ENCODE peak calls at places on chromosome 20, in four cellular contexts. Z is H1, M is fibroblast of lung, G is PC-3. E is an unnamed sample.

GRCh38 chr20:25253606-25254275 is 5.9 kb downstream of the PYGB start:
- DNase-seq in Z (no peak), M (no peak), G (no peak), E (no peak)

GRCh38 chr20:53141651-53142050 is 169.5 kb downstream of the TSHZ2 start:
- DNase-seq in Z (no peak), M (peak), G (no peak), E (no peak)

GRCh38 chr20:62627901-62628612 is 14.2 kb upstream of the SLCO4A1 start:
- DNase-seq in Z (no peak), M (peak), G (peak), E (peak)

GRCh38 chr20:3165473-3166337 is 6.0 kb upstream of the FASTKD5 start:
- DNase-seq in Z (no peak), M (peak), G (peak), E (peak)

GRCh38 chr20:2633381-2633780 is 19.1 kb upstream of the NOP56 start:
- DNase-seq in Z (no peak), M (no peak), G (no peak), E (no peak)

GRCh38 chr20:42506397-42506796 is 683.3 kb downstream of the PTPRT start:
- DNase-seq in Z (no peak), M (no peak), G (no peak), E (no peak)

GRCh38 chr20:23212482-23212881 is 126.4 kb upstream of the CD93 start:
- DNase-seq in Z (no peak), M (no peak), G (peak), E (no peak)

GRCh38 chr20:41619360-41620115 is 1.4 kb upstream of the CHD6 start:
- DNase-seq in Z (no peak), M (peak), G (no peak), E (peak)

GRCh38 chr20:60800185-60800584 is 451.9 kb upstream of the CDH4 start:
- DNase-seq in Z (no peak), M (no peak), G (no peak), E (no peak)

DNA sequence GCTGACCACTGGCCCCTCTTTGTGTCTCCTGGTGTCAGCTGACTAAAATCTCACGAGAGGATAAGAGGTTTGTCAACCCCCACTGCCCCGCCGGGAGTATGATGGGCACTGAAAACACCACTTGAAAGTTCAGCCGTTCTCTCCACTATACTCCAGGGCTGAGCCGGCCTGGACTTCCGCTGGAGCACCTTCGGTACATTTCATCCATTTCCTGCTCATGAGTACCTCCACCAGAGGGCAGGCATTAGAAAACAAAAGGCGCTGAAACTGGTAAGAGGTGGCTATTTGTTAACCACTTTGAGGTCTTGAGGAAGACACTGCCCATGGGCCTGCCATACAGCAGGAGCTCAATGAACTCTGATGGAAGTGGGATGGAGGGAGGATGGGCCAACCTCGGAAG is 17.9 kb upstream of the ANKRD60 start:
- DNase-seq in Z (no peak), M (peak), G (peak), E (peak)
- TF ChIP-seq CTCF in Z (peak), M (no peak), G (peak), E (peak)

DNA sequence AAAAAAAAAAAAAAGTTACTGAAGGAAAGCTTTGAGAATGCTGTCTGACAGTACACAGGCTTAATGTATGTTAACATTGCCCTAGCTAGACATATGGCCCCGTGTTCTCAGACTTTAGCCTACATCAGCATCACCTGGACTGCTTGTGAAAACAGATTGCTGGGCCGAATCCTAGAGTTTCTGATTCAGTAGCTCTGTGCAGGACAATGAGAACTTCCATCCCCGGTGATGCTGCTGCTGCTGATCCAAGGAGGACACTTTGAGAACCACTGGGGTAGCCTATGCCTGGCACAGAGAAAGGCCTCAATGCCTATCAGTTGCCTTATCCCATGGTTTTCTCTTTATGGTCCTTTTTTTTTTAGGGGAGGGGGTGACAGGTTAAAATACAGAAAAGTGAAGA is 1.6 kb downstream of the HCK start:
- DNase-seq in Z (no peak), M (no peak), G (no peak), E (no peak)
- H3K4me3 ChIP-seq in Z (no peak), M (no peak), G (no peak), E (no peak)

GRCh38 chr20:51801220-51801991 is 915 bp downstream of the SALL4 start:
- DNase-seq in Z (no peak), M (no peak), G (no peak), E (no peak)
- TF ChIP-seq CTCF in Z (no peak), M (no peak), G (peak), E (peak)

GRCh38 chr20:16732506-16733152 is 2.8 kb downstream of the SNRPB2 start:
- DNase-seq in Z (no peak), M (peak), G (peak), E (no peak)

GRCh38 chr20:16729565-16730460 is at the start of gene SNRPB2:
- DNase-seq in Z (peak), M (peak), G (peak), E (peak)

GRCh38 chr20:16729080-16729479 is 746 bp upstream of the SNRPB2 start:
- DNase-seq in Z (no peak), M (no peak), G (no peak), E (no peak)
- H3K4me3 ChIP-seq in Z (peak), M (peak), G (no peak), E (no peak)

GRCh38 chr20:31987744-31988143 is 19.8 kb downstream of the XKR7 start:
- DNase-seq in Z (no peak), M (no peak), G (peak), E (no peak)

GRCh38 chr20:31992086-31992485 is 18.2 kb upstream of the CCM2L start:
- DNase-seq in Z (no peak), M (no peak), G (no peak), E (no peak)

GRCh38 chr20:31990958-31991705 is 19.1 kb upstream of the CCM2L start:
- DNase-seq in Z (no peak), M (no peak), G (no peak), E (no peak)

GRCh38 chr20:31988430-31989015 is 20.6 kb downstream of the XKR7 start:
- DNase-seq in Z (no peak), M (no peak), G (no peak), E (no peak)

DNA sequence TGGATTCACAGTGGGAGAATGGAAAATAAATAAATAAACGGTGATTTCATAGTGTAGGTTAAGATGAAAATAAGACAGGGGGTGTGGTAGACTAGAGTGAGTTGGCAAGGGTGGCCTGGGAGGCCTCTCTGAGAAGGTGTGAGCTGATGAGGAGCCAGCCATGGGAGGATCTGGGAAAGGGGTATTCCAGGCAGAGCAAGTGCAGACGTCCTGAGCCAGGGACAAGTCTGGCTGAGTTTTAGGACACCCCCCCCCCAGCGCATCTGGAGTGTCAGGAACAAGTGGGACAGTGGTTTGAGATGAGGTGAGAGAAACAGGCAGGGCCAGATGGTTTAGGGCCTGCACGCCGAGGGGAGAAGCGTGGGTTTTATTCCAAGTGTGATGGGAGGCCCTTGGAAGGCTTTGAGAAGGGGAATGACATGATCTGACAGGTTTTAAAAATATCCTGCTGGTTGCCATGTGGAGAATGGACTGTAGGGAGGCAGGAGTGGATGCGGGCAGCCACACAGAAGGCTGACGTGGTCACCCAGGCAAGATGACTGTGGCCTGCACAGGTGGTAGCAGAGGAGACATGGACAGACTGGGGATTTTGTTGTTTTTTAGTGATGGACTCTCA is 21.1 kb upstream of the CCM2L start:
- DNase-seq in Z (no peak), M (no peak), G (no peak), E (no peak)
- TF ChIP-seq CTCF in Z (no peak), M (no peak), G (no peak), E (no peak)

DNA sequence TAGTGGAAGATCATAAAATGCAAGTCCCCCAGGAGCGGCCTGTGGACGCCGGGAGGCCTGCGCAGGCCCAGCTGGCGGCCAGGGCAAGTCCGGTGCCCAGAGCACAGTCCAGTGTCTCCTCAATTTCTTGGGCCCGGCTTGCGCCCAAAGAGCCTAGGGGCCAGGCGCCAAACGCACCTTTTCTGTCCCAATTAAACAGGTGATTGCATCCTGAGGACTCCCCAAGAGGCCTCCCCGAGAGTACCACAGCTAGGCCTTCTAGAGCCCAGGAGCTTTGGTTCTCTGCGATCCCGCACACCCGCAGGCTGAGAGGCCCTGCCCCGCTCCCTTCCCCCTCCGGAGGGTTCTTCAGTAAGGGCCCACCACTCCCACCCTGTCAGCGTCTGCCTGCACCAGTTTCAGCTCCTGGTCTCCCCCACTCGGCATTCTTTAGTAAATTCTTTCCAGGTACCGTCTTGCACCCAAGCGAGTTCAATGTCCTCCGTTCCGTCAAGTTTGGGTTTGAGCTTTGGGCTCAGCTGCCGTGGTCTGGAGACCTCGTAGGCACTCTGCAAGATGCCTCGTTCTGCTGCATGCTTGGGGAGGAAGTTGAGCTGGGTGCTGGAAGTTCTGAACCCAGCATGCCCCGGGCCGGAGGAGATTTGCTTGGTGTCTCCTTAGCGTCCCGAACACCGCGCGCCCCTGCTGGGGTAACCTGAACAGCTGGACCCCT is 3.9 kb upstream of the NKX2-2 start:
- DNase-seq in Z (no peak), M (no peak), G (no peak), E (no peak)
- H3K4me3 ChIP-seq in Z (peak), M (no peak), G (no peak), E (no peak)

GRCh38 chr20:38291961-38292360 is 12.0 kb upstream of the BPI start:
- DNase-seq in Z (no peak), M (no peak), G (no peak), E (no peak)

GRCh38 chr20:38293490-38294333 is 10.2 kb upstream of the BPI start:
- DNase-seq in Z (no peak), M (peak), G (peak), E (no peak)

GRCh38 chr20:38294334-38294592 is 9.7 kb upstream of the BPI start:
- DNase-seq in Z (no peak), M (no peak), G (no peak), E (no peak)

GRCh38 chr20:38290829-38291581 is 13.0 kb upstream of the BPI start:
- DNase-seq in Z (peak), M (peak), G (peak), E (peak)

DNA sequence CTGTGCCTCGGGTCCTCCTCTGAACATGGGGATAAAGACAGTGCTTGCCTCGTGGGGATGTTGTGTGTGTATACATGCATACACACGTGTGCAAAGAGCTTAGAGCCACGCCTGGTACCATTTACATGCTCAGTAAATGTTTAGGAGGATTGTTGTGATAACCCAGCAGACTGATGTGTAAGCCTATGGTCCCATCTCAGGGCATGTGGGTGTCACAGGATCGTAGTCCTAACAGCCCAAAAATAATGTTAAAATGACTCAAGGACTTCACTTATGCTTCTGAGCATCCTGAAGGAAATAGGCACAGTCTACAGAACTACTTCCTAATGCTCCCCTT is 12.4 kb upstream of the BPI start:
- DNase-seq in Z (no peak), M (no peak), G (no peak), E (no peak)
- TF ChIP-seq CTCF in Z (no peak), M (no peak), G (peak), E (no peak)

GRCh38 chr20:51498765-51499540 is 43.6 kb downstream of the NFATC2 start:
- DNase-seq in Z (no peak), M (no peak), G (no peak), E (no peak)
- H3K4me3 ChIP-seq in Z (no peak), M (no peak), G (no peak), E (no peak)

DNA sequence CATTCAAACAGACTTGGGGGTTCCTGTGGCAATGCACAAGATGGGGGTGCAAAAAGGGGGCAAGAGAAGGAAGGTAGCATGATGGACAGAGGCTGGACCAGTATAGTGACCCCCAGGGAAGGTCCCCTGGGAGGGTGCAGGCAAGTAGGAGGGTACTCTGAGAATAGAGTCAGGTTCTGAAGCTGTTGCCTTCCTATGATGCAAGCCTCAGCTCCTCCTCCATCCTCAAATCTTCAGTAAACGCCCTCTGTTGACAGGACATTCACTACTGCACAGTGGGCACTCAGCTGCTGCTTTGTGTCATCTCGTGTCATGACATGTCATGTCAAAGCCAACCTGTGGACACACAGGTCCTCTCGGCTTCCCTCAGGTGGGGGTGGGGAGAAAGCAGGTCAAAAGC is 5.8 kb upstream of the SDCBP2 start:
- DNase-seq in Z (no peak), M (no peak), G (no peak), E (no peak)
- TF ChIP-seq CTCF in Z (peak), M (no peak), G (peak), E (no peak)

E was measured in astrocyte of the spinal cord.